ENCODE peak calls at places on chromosomes 4 and X, in five cellular contexts. One of them, this sample, is unnamed.
A peak's percentile ranks its signal among the peaks of the same experiment; 100 is the strongest.

GRCh38 chrX:70422886-70423336 is at the start of gene GDPD2:
- DNase-seq in testis: no peak
- DNase-seq in brain microvascular endothelial cell: no peak
- DNase-seq in hepatocyte: peak; percentile 58
- DNase-seq in transverse colon: peak; percentile 38
- DNase-seq in this sample: peak; percentile 12

GRCh38 chrX:29237972-29238371 is 650.7 kb downstream of the IL1RAPL1 start:
- DNase-seq in brain microvascular endothelial cell: no peak
- DNase-seq in testis: no peak
- DNase-seq in hepatocyte: no peak
- DNase-seq in transverse colon: no peak
- DNase-seq in this sample: no peak

GRCh38 chrX:57364145-57364544 is 77.6 kb downstream of the FAAH2 start:
- DNase-seq in testis: no peak
- DNase-seq in brain microvascular endothelial cell: no peak
- DNase-seq in transverse colon: no peak
- DNase-seq in hepatocyte: no peak
- DNase-seq in this sample: no peak

GRCh38 chr4:188435381-188435780 is 296.1 kb downstream of the TRIML1 start:
- DNase-seq in testis: no peak
- DNase-seq in transverse colon: no peak
- DNase-seq in hepatocyte: no peak
- DNase-seq in brain microvascular endothelial cell: no peak
- DNase-seq in this sample: no peak

GRCh38 chr4:26871611-26872010 is 11.0 kb downstream of the STIM2 start:
- DNase-seq in testis: no peak
- DNase-seq in brain microvascular endothelial cell: no peak
- DNase-seq in transverse colon: no peak
- DNase-seq in hepatocyte: no peak
- DNase-seq in this sample: no peak

GRCh38 chr4:8648816-8649630 is 56.5 kb downstream of the CPZ start:
- DNase-seq in transverse colon: no peak
- DNase-seq in brain microvascular endothelial cell: no peak
- DNase-seq in testis: no peak
- DNase-seq in hepatocyte: no peak
- DNase-seq in this sample: no peak

GRCh38 chr4:184450045-184450444 is 24.3 kb downstream of the IRF2 start:
- DNase-seq in testis: no peak
- DNase-seq in brain microvascular endothelial cell: peak; percentile 25
- DNase-seq in transverse colon: no peak
- DNase-seq in hepatocyte: no peak
- DNase-seq in this sample: peak; percentile 87

GRCh38 chrX:153411988-153412574 is 809 bp downstream of the ZFP92 start:
- DNase-seq in testis: no peak
- DNase-seq in brain microvascular endothelial cell: no peak
- DNase-seq in hepatocyte: no peak
- DNase-seq in transverse colon: no peak
- DNase-seq in this sample: no peak

GRCh38 chrX:78387364-78387763 is 60.0 kb upstream of the CYSLTR1 start:
- DNase-seq in hepatocyte: no peak
- DNase-seq in brain microvascular endothelial cell: no peak
- DNase-seq in testis: no peak
- DNase-seq in transverse colon: no peak
- DNase-seq in this sample: no peak

GRCh38 chr4:26896636-26897035 is 36.0 kb downstream of the STIM2 start:
- DNase-seq in testis: no peak
- DNase-seq in brain microvascular endothelial cell: peak; percentile 17
- DNase-seq in hepatocyte: no peak
- DNase-seq in transverse colon: no peak
- DNase-seq in this sample: peak; percentile 58

GRCh38 chrX:151177141-151178027 is 1.0 kb downstream of the GPR50 start:
- DNase-seq in hepatocyte: peak; percentile 18
- DNase-seq in testis: no peak
- DNase-seq in transverse colon: no peak
- DNase-seq in brain microvascular endothelial cell: no peak
- DNase-seq in this sample: peak; percentile 1

GRCh38 chrX:16771483-16772398 is 14.5 kb upstream of the TXLNG start:
- DNase-seq in testis: no peak
- DNase-seq in transverse colon: peak; percentile 63
- DNase-seq in brain microvascular endothelial cell: peak; percentile 86
- DNase-seq in hepatocyte: peak; percentile 78
- DNase-seq in this sample: peak; percentile 79

GRCh38 chrX:87489071-87489470 is 28.5 kb upstream of the KLHL4 start:
- DNase-seq in testis: no peak
- DNase-seq in hepatocyte: no peak
- DNase-seq in brain microvascular endothelial cell: no peak
- DNase-seq in transverse colon: no peak
- DNase-seq in this sample: peak; percentile 13

GRCh38 chr4:149933883-149934282 is 118.2 kb upstream of the IQCM start:
- DNase-seq in testis: peak; percentile 40
- DNase-seq in hepatocyte: no peak
- DNase-seq in transverse colon: no peak
- DNase-seq in brain microvascular endothelial cell: no peak
- DNase-seq in this sample: peak; percentile 59

GRCh38 chrX:118212817-118213183 is 96.2 kb upstream of the KLHL13 start:
- DNase-seq in transverse colon: no peak
- DNase-seq in testis: no peak
- DNase-seq in hepatocyte: no peak
- DNase-seq in brain microvascular endothelial cell: no peak
- DNase-seq in this sample: peak; percentile 15

GRCh38 chr4:71520850-71521249 is 182.0 kb downstream of the SLC4A4 start:
- DNase-seq in hepatocyte: no peak
- DNase-seq in transverse colon: no peak
- DNase-seq in brain microvascular endothelial cell: no peak
- DNase-seq in testis: no peak
- DNase-seq in this sample: peak; percentile 38

GRCh38 chr4:161466321-161466720 is 697.5 kb downstream of the FSTL5 start:
- DNase-seq in transverse colon: no peak
- DNase-seq in testis: no peak
- DNase-seq in brain microvascular endothelial cell: no peak
- DNase-seq in hepatocyte: no peak
- DNase-seq in this sample: no peak

GRCh38 chrX:112081781-112082482 is 644 bp downstream of the TRPC5 start:
- DNase-seq in brain microvascular endothelial cell: no peak
- DNase-seq in testis: no peak
- DNase-seq in transverse colon: no peak
- DNase-seq in hepatocyte: peak; percentile 6
- DNase-seq in this sample: no peak

GRCh38 chrX:84865113-84865512 is 138.6 kb upstream of the APOOL start:
- DNase-seq in hepatocyte: no peak
- DNase-seq in transverse colon: no peak
- DNase-seq in testis: no peak
- DNase-seq in brain microvascular endothelial cell: peak; percentile 2
- DNase-seq in this sample: peak; percentile 25

GRCh38 chr4:6734165-6734786 is 18.3 kb downstream of the BLOC1S4 start:
- DNase-seq in brain microvascular endothelial cell: no peak
- DNase-seq in testis: no peak
- DNase-seq in hepatocyte: no peak
- DNase-seq in transverse colon: no peak
- DNase-seq in this sample: no peak

GRCh38 chr4:40264995-40265909 is 68.4 kb downstream of the RHOH start:
- DNase-seq in testis: no peak
- DNase-seq in hepatocyte: peak; percentile 30
- DNase-seq in brain microvascular endothelial cell: peak; percentile 7
- DNase-seq in transverse colon: peak; percentile 63
- DNase-seq in this sample: peak; percentile 66

GRCh38 chr4:7328913-7329638 is 105.7 kb downstream of the PSAPL1 start:
- DNase-seq in transverse colon: no peak
- DNase-seq in testis: no peak
- DNase-seq in hepatocyte: peak; percentile 38
- DNase-seq in brain microvascular endothelial cell: peak; percentile 77
- DNase-seq in this sample: peak; percentile 84

GRCh38 chrX:41686788-41687187 is 2.0 kb upstream of the GPR34 start:
- DNase-seq in transverse colon: no peak
- DNase-seq in hepatocyte: no peak
- DNase-seq in testis: no peak
- DNase-seq in brain microvascular endothelial cell: no peak
- DNase-seq in this sample: no peak

GRCh38 chr4:174848596-174848995 is 19.5 kb upstream of the GLRA3 start:
- DNase-seq in testis: no peak
- DNase-seq in hepatocyte: no peak
- DNase-seq in transverse colon: no peak
- DNase-seq in brain microvascular endothelial cell: no peak
- DNase-seq in this sample: no peak

GRCh38 chrX:70088791-70089190 is 26.5 kb downstream of the OTUD6A start:
- DNase-seq in testis: no peak
- DNase-seq in transverse colon: no peak
- DNase-seq in hepatocyte: no peak
- DNase-seq in brain microvascular endothelial cell: no peak
- DNase-seq in this sample: no peak

GRCh38 chr4:153152453-153153338 is 51.5 kb upstream of the TRIM2 start:
- DNase-seq in testis: peak; percentile 47
- DNase-seq in hepatocyte: peak; percentile 73
- DNase-seq in brain microvascular endothelial cell: no peak
- DNase-seq in transverse colon: peak; percentile 70
- DNase-seq in this sample: peak; percentile 34

GRCh38 chr4:71769434-71769833 is 14.4 kb downstream of the GC start:
- DNase-seq in hepatocyte: no peak
- DNase-seq in brain microvascular endothelial cell: no peak
- DNase-seq in transverse colon: no peak
- DNase-seq in testis: no peak
- DNase-seq in this sample: no peak

GRCh38 chrX:96386981-96387380 is 297.7 kb upstream of the DIAPH2 start:
- DNase-seq in testis: no peak
- DNase-seq in brain microvascular endothelial cell: no peak
- DNase-seq in hepatocyte: no peak
- DNase-seq in transverse colon: no peak
- DNase-seq in this sample: no peak

GRCh38 chr4:158166701-158167100 is 6.1 kb downstream of the GASK1B start:
- DNase-seq in brain microvascular endothelial cell: no peak
- DNase-seq in hepatocyte: no peak
- DNase-seq in transverse colon: no peak
- DNase-seq in testis: no peak
- DNase-seq in this sample: no peak
- H3K27ac ChIP-seq in brain microvascular endothelial cell: no peak overlapping the region
- H3K27ac ChIP-seq in hepatocyte: no peak overlapping the region
- H3K27ac ChIP-seq in transverse colon: peak overlapping the region; percentile 81
- H3K27ac ChIP-seq in testis: no peak overlapping the region
- H3K27ac ChIP-seq in this sample: no peak overlapping the region

DNA sequence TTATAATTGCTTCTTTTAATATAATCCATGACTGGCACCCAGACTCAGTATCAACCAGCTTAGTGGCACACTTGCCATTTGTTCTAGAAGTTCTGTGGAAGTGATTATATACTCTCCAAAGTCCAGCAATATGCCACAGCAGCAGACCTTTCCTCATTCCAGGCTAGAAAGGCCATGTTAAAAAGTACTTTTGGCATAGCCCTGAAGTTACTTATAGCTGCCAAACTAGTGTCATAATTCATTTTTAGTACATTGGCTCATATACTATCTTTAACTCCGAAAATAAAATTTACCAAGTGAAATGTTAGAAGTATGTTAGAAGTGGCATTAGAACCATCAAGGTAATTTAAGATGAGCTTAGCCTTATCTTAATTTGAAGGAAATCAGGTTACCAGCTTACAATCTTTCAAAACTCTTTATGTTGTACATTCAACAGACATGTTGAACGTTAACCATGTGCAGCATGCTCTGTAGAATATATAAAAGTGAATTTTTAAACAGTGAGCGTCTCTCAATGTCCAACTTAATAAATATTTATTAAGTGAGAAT is 714.3 kb upstream of the LCORL start:
- DNase-seq in transverse colon: no peak
- DNase-seq in brain microvascular endothelial cell: no peak
- DNase-seq in testis: no peak
- DNase-seq in hepatocyte: no peak
- DNase-seq in this sample: no peak
- H3K27ac ChIP-seq in transverse colon: no peak overlapping the region
- H3K27ac ChIP-seq in brain microvascular endothelial cell: no peak overlapping the region
- H3K27ac ChIP-seq in testis: no peak overlapping the region
- H3K27ac ChIP-seq in hepatocyte: no peak overlapping the region
- H3K27ac ChIP-seq in this sample: no peak overlapping the region

GRCh38 chr4:2507855-2508254 is 28.6 kb upstream of the FAM193A start:
- DNase-seq in transverse colon: no peak
- DNase-seq in brain microvascular endothelial cell: no peak
- DNase-seq in hepatocyte: no peak
- DNase-seq in testis: no peak
- DNase-seq in this sample: no peak

GRCh38 chr4:2500547-2500946 is 31.6 kb downstream of the RNF4 start:
- DNase-seq in transverse colon: no peak
- DNase-seq in hepatocyte: no peak
- DNase-seq in brain microvascular endothelial cell: no peak
- DNase-seq in testis: no peak
- DNase-seq in this sample: peak; percentile 19

GRCh38 chr4:2501034-2501594 is 32.2 kb downstream of the RNF4 start:
- DNase-seq in hepatocyte: no peak
- DNase-seq in brain microvascular endothelial cell: no peak
- DNase-seq in testis: no peak
- DNase-seq in transverse colon: no peak
- DNase-seq in this sample: no peak

GRCh38 chr4:2507259-2507658 is 29.2 kb upstream of the FAM193A start:
- DNase-seq in testis: no peak
- DNase-seq in brain microvascular endothelial cell: no peak
- DNase-seq in hepatocyte: no peak
- DNase-seq in transverse colon: no peak
- DNase-seq in this sample: no peak

GRCh38 chr4:2503809-2504208 is 32.6 kb upstream of the FAM193A start:
- DNase-seq in hepatocyte: no peak
- DNase-seq in brain microvascular endothelial cell: no peak
- DNase-seq in transverse colon: no peak
- DNase-seq in testis: no peak
- DNase-seq in this sample: no peak
- H3K27ac ChIP-seq in hepatocyte: no peak overlapping the region
- H3K27ac ChIP-seq in brain microvascular endothelial cell: no peak overlapping the region
- H3K27ac ChIP-seq in transverse colon: no peak overlapping the region
- H3K27ac ChIP-seq in testis: no peak overlapping the region
- H3K27ac ChIP-seq in this sample: no peak overlapping the region

GRCh38 chr4:88029556-88029955 is 22.1 kb downstream of the PKD2 start:
- DNase-seq in transverse colon: no peak
- DNase-seq in testis: no peak
- DNase-seq in brain microvascular endothelial cell: no peak
- DNase-seq in hepatocyte: no peak
- DNase-seq in this sample: no peak

GRCh38 chr4:88030565-88031310 is 23.3 kb downstream of the PKD2 start:
- DNase-seq in hepatocyte: no peak
- DNase-seq in brain microvascular endothelial cell: no peak
- DNase-seq in testis: no peak
- DNase-seq in transverse colon: no peak
- DNase-seq in this sample: no peak

GRCh38 chr4:88027611-88028608 is 20.5 kb downstream of the PKD2 start:
- DNase-seq in testis: no peak
- DNase-seq in hepatocyte: peak; percentile 40
- DNase-seq in transverse colon: no peak
- DNase-seq in brain microvascular endothelial cell: peak; percentile 76
- DNase-seq in this sample: peak; percentile 95

GRCh38 chr4:88033309-88033708 is 25.9 kb downstream of the PKD2 start:
- DNase-seq in brain microvascular endothelial cell: peak; percentile 36
- DNase-seq in testis: peak; percentile 47
- DNase-seq in hepatocyte: peak; percentile 80
- DNase-seq in transverse colon: peak; percentile 25
- DNase-seq in this sample: peak; percentile 75

DNA sequence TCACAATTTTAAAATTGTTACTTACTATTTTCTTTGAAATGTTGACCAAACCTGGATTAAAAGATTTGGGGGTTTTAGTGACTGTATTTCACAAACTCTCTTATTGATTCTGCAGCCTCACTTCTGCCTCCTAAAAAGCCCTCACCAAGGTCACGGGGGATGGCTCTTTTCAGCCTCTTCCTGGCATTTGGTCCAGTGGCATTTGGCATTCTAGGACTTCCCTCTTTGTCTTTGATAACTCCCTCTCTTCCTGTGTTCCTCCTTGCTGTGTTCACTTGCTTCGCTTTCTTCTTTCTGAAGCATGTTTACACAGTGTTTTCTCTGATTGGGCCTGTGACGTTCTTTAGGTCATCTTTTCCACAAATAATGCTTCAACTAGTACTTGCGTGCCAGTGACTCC is 21.5 kb downstream of the PKD2 start:
- DNase-seq in hepatocyte: no peak
- DNase-seq in testis: no peak
- DNase-seq in transverse colon: no peak
- DNase-seq in brain microvascular endothelial cell: no peak
- DNase-seq in this sample: no peak
- H3K27ac ChIP-seq in hepatocyte: peak overlapping the region; percentile 63
- H3K27ac ChIP-seq in testis: no peak overlapping the region
- H3K27ac ChIP-seq in transverse colon: no peak overlapping the region
- H3K27ac ChIP-seq in brain microvascular endothelial cell: no peak overlapping the region
- H3K27ac ChIP-seq in this sample: peak overlapping the region; percentile 67

This sample was measured in fibroblast of lung.